ENCODE peak calls at places on chromosomes 6 and 20, in nine cellular contexts. G is prostate gland, B is HCT116, R is transverse colon, E is breast epithelium, Y is endothelial cell of umbilical vein, I is upper lobe of left lung, Z is SK-N-SH, S is spleen. P is an unnamed sample.

GRCh38 chr6:168367285-168367720 is 47.7 kb upstream of the DACT2 start:
- DNase-seq in Y (no peak), G (no peak), B (no peak), I (no peak), S (peak), E (no peak), R (no peak), Z (no peak), P (no peak)

GRCh38 chr6:124676033-124676432 is 286.2 kb upstream of the RNF217 start:
- DNase-seq in B (no peak), I (no peak), Z (no peak), S (no peak), Y (no peak), G (no peak), R (no peak), E (no peak), P (no peak)

GRCh38 chr20:41436679-41437078 is 70.1 kb upstream of the EMILIN3 start:
- DNase-seq in G (no peak), S (no peak), E (no peak), R (no peak), B (no peak), I (no peak), Y (no peak), Z (no peak), P (no peak)

GRCh38 chr6:127302728-127303675 is 36.3 kb downstream of the RNF146 start:
- DNase-seq in Z (peak), E (no peak), I (no peak), B (peak), R (peak), G (peak), Y (peak), S (no peak), P (peak)

GRCh38 chr20:48275325-48275724 is 490.0 kb upstream of the SULF2 start:
- DNase-seq in G (no peak), S (no peak), I (no peak), Y (no peak), R (no peak), E (no peak), Z (no peak), B (no peak), P (no peak)

GRCh38 chr6:141426400-141426980 is 706.2 kb upstream of the GJE1 start:
- DNase-seq in B (no peak), Y (no peak), G (no peak), E (no peak), Z (no peak), S (no peak), I (no peak), R (no peak), P (no peak)

GRCh38 chr6:163164175-163164900 is 250.2 kb upstream of the QKI start:
- DNase-seq in Y (no peak), I (no peak), B (no peak), S (no peak), R (no peak), G (no peak), Z (no peak), E (no peak), P (no peak)

GRCh38 chr6:89940225-89941027 is 46.2 kb downstream of the GJA10 start:
- DNase-seq in G (peak), S (no peak), R (peak), Z (peak), B (peak), Y (peak), E (peak), I (peak), P (peak)

GRCh38 chr6:1615651-1616420 is 6.1 kb downstream of the FOXC1 start:
- DNase-seq in I (no peak), R (no peak), S (no peak), B (no peak), Z (no peak), E (no peak), Y (peak), G (no peak), P (no peak)

GRCh38 chr6:113599444-113599843 is 257.7 kb upstream of the MARCKS start:
- DNase-seq in I (no peak), Z (no peak), R (no peak), G (no peak), Y (no peak), S (no peak), E (no peak), B (no peak), P (no peak)

GRCh38 chr6:90440586-90441338 is 144.1 kb upstream of the BACH2 start:
- DNase-seq in G (no peak), Z (peak), Y (no peak), B (no peak), S (no peak), R (no peak), I (no peak), E (no peak), P (no peak)

GRCh38 chr20:24331939-24332338 is 137.5 kb upstream of the SYNDIG1 start:
- DNase-seq in S (no peak), B (no peak), G (no peak), I (no peak), E (no peak), Z (no peak), R (no peak), Y (no peak), P (no peak)

GRCh38 chr6:4401408-4402367 is 266.3 kb upstream of the ECI2 start:
- DNase-seq in G (no peak), S (no peak), R (no peak), B (no peak), E (no peak), I (no peak), Y (peak), Z (no peak), P (no peak)

GRCh38 chr6:11494786-11495564 is 42.6 kb upstream of the TMEM170B start:
- DNase-seq in G (no peak), Y (no peak), I (peak), S (no peak), R (no peak), Z (no peak), B (no peak), E (no peak), P (no peak)

GRCh38 chr20:42179768-42180167 is 561.6 kb upstream of the CHD6 start:
- DNase-seq in S (no peak), G (no peak), I (no peak), B (no peak), Y (no peak), Z (no peak), R (no peak), E (no peak), P (no peak)

GRCh38 chr6:67501738-67502137 is 1133.3 kb upstream of the ADGRB3 start:
- DNase-seq in G (no peak), S (no peak), R (no peak), I (no peak), Y (no peak), Z (no peak), B (no peak), E (no peak), P (no peak)

GRCh38 chr6:121647905-121648304 is 212.5 kb downstream of the GJA1 start:
- DNase-seq in Y (peak), E (no peak), I (no peak), R (no peak), S (no peak), Z (no peak), B (no peak), G (no peak), P (no peak)

GRCh38 chr6:44539701-44540100 is 152.2 kb downstream of the CDC5L start:
- DNase-seq in S (no peak), B (no peak), Y (no peak), I (no peak), E (no peak), Z (no peak), G (no peak), R (no peak), P (no peak)

GRCh38 chr20:57458400-57459160 is 66.4 kb downstream of the CTCFL start:
- DNase-seq in R (no peak), E (no peak), I (no peak), G (peak), Y (no peak), S (no peak), B (no peak), Z (no peak), P (peak)

GRCh38 chr6:158518196-158519127 is 41.4 kb upstream of the TMEM181 start:
- DNase-seq in Z (peak), S (no peak), E (no peak), B (peak), G (peak), Y (peak), R (peak), I (peak), P (peak)

GRCh38 chr6:164967102-164967501 is 342.3 kb downstream of the C6orf118 start:
- DNase-seq in S (no peak), R (no peak), B (no peak), Z (no peak), Y (no peak), I (no peak), E (no peak), G (no peak), P (no peak)

GRCh38 chr6:164227952-164228522 is 813.5 kb downstream of the QKI start:
- DNase-seq in Y (no peak), E (no peak), R (no peak), Z (no peak), G (no peak), S (no peak), B (no peak), I (no peak), P (no peak)

GRCh38 chr6:4848382-4849068 is 72.3 kb downstream of the CDYL start:
- DNase-seq in Z (no peak), B (no peak), Y (peak), I (peak), S (no peak), E (no peak), R (peak), G (no peak), P (peak)

GRCh38 chr6:22072939-22073338 is 223.9 kb downstream of the PRL start:
- DNase-seq in B (no peak), R (no peak), Y (no peak), Z (no peak), G (no peak), S (no peak), E (no peak), I (no peak), P (no peak)

GRCh38 chr20:2740702-2741101 is 48.1 kb downstream of the EBF4 start:
- DNase-seq in S (no peak), B (no peak), Y (no peak), E (no peak), R (no peak), I (no peak), Z (no peak), G (no peak), P (no peak)

GRCh38 chr20:16701296-16701695 is 28.5 kb upstream of the SNRPB2 start:
- DNase-seq in Y (peak), G (no peak), B (peak), I (no peak), R (no peak), S (no peak), Z (no peak), E (no peak), P (peak)

GRCh38 chr20:49381558-49382493 is 100.6 kb downstream of the KCNB1 start:
- DNase-seq in G (peak), B (peak), Z (peak), Y (no peak), R (peak), S (no peak), E (peak), I (peak), P (peak)
- TF ChIP-seq POLR2AphosphoS5 in G (peak), B (no peak), Z (no peak), Y (no peak), R (peak), S (no peak), E (no peak), I (no peak), P (no peak)

DNA sequence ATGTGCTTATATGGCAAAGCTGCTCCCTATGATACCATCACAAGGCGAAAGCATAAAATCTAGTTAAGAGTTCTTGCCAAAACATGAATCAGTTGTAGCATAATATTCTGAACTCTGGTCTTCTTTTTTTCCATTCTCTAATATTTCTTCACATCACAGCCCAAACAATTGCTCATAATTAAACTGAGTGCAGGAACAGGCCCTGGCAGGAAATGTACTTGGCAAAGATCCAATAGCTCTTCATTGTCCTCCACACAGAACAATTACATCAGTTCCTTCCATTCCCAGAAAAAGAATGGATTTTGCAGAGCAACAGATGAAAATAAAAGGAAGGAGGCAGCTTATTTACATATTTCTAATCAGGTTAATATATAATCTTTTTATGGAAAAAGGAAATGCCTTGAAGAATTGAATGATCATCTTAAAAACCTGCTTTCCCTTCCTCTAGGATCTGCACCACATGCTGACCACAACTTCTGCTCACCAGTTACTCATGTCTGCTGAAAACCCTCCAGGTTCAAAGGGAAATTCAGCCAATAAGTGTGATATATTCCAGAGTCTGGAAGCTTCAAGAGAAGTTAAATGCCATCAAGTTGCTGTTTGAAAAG is 123.3 kb upstream of the COL21A1 start:
- DNase-seq in G (peak), I (peak), B (no peak), Y (peak), S (no peak), R (peak), E (no peak), Z (peak), P (no peak)
- H3K27ac ChIP-seq in G (peak), I (peak), B (no peak), Y (peak), S (peak), R (peak), E (peak), Z (peak), P (peak)

GRCh38 chr6:16902520-16902919 is 141.3 kb upstream of the ATXN1 start:
- DNase-seq in E (no peak), Y (no peak), Z (no peak), R (no peak), S (no peak), G (no peak), I (no peak), B (no peak), P (no peak)

GRCh38 chr6:16903470-16903869 is 142.2 kb upstream of the ATXN1 start:
- DNase-seq in Y (no peak), R (no peak), S (no peak), Z (no peak), B (no peak), I (peak), G (no peak), E (no peak), P (no peak)

GRCh38 chr6:16901777-16902176 is 140.5 kb upstream of the ATXN1 start:
- DNase-seq in R (peak), B (no peak), E (no peak), I (peak), S (no peak), G (peak), Y (peak), Z (peak), P (peak)

GRCh38 chr6:16909599-16910360 is 148.5 kb upstream of the ATXN1 start:
- DNase-seq in Y (no peak), R (no peak), S (no peak), B (no peak), I (no peak), E (no peak), Z (no peak), G (no peak), P (no peak)

GRCh38 chr6:16904957-16905356 is 143.7 kb upstream of the ATXN1 start:
- DNase-seq in S (no peak), R (no peak), E (no peak), I (no peak), B (no peak), Z (no peak), G (no peak), Y (no peak), P (no peak)
- TF ChIP-seq POLR2AphosphoS5 in S (no peak), R (no peak), E (no peak), I (no peak), B (no peak), Z (no peak), G (no peak), Y (no peak), P (no peak)

DNA sequence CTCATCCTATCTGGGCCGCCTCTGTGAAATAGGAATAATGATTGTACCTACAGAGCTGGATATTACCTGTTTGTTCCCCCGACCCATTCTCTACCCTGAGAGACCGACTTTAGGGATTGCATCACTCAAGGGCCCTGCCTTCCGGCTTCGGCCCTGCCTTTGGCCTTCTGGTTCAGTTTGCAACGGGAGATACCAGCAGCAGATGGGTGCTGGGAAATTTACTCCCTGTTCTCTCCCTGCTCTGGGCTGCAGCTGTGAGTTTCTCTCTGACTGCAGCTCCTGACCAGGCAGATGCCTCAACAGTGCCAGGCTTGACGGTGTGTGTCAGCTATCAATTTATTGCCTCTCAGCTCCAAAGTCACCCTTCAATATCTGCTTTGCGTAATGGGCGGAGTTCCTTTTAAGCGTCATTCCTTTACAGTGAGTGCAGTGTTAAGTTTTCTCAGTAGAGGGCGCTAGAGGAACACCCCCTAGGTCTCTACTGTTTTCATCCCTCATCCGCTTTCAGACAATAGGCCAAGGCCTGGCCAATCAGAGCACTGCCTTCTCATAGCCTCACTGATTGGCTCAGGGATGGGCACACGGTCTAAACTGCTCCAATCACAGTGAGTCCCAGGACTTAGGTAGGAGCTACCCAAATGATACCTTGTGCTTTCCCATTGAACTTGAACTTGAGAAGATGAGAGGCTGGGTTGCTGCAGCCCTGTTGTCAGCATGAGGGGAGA is 30.0 kb downstream of the KCNG1 start:
- DNase-seq in S (no peak), Z (peak), R (peak), I (no peak), E (no peak), Y (peak), G (peak), B (peak), P (no peak)
- H3K27ac ChIP-seq in S (no peak), Z (no peak), R (no peak), I (no peak), E (peak), Y (no peak), G (no peak), B (no peak), P (no peak)

P was measured in stomach.